ENCODE peak calls at places on chromosomes 2 and 18, in nine cellular contexts. I is NCI-H1105; G is nephron progenitor cell; N is activated CD4-positive, alpha-beta T cell treated with anti-CD3 and anti-CD28 coated beads for 4 hours; T is heart left ventricle; P is iPS-NIHi11; C is NCI-H2081 treated with DMSO at 0.1 percent for 48 hours; F is frontal cortex; S is stimulated activated CD4-positive, alpha-beta T cell treated with anti-CD3 and anti-CD28 coated beads, Interleukin-4, amount 100 ng/mL, for 48 hours. W is an unnamed sample.

GRCh38 chr18:62977512-62977911 is 262.2 kb downstream of the PHLPP1 start:
- DNase-seq in I (no peak), G (no peak), N (no peak), T (no peak), P (no peak), C (no peak), F (no peak), S (no peak), W (no peak)

GRCh38 chr2:214130115-214130514 is 280.7 kb upstream of the VWC2L start:
- DNase-seq in I (no peak), G (no peak), N (no peak), T (no peak), P (no peak), C (no peak), F (no peak), S (no peak), W (no peak)

GRCh38 chr2:10761591-10761990 is 40.2 kb downstream of the ATP6V1C2 start:
- DNase-seq in I (no peak), G (no peak), N (no peak), T (no peak), P (no peak), C (no peak), F (no peak), S (no peak), W (no peak)

GRCh38 chr2:14517731-14518130 is 114.8 kb upstream of the LRATD1 start:
- DNase-seq in I (no peak), G (no peak), N (no peak), T (no peak), P (no peak), C (no peak), F (no peak), S (no peak), W (no peak)

GRCh38 chr18:68703326-68703725 is 11.6 kb downstream of the TMX3 start:
- DNase-seq in I (no peak), G (no peak), N (no peak), T (no peak), P (no peak), C (no peak), F (no peak), S (no peak), W (no peak)

GRCh38 chr18:54672846-54673475 is 81.9 kb downstream of the DYNAP start:
- DNase-seq in I (no peak), G (peak), N (no peak), T (no peak), P (no peak), C (no peak), F (no peak), S (no peak), W (no peak)

GRCh38 chr2:233758849-233759248 is 1.2 kb upstream of the UGT1A1 start:
- DNase-seq in I (no peak), G (no peak), N (no peak), T (no peak), P (no peak), C (no peak), F (no peak), S (no peak), W (no peak)

GRCh38 chr18:8176554-8176953 is 432.7 kb upstream of the RAB12 start:
- DNase-seq in I (no peak), G (peak), N (no peak), T (no peak), P (no peak), C (no peak), F (no peak), S (no peak), W (no peak)

GRCh38 chr18:11377766-11378540 is 228.6 kb upstream of the PIEZO2 start:
- DNase-seq in I (no peak), G (no peak), N (no peak), T (no peak), P (no peak), C (no peak), F (no peak), S (no peak), W (no peak)

GRCh38 chr18:46298511-46298910 is 194.3 kb downstream of the HAUS1 start:
- DNase-seq in I (no peak), G (no peak), N (no peak), T (no peak), P (no peak), C (no peak), F (no peak), S (no peak), W (no peak)

GRCh38 chr2:106010818-106011355 is 183.2 kb downstream of the UXS1 start:
- DNase-seq in I (no peak), G (no peak), N (no peak), T (no peak), P (no peak), C (no peak), F (no peak), S (no peak), W (no peak)

GRCh38 chr2:119389615-119390306 is 23.0 kb downstream of the DBI start:
- DNase-seq in I (no peak), G (no peak), N (no peak), T (no peak), P (no peak), C (no peak), F (no peak), S (no peak), W (no peak)

GRCh38 chr18:25463726-25464125 is 111.8 kb upstream of the ZNF521 start:
- DNase-seq in I (no peak), G (no peak), N (no peak), T (no peak), P (no peak), C (no peak), F (no peak), S (no peak), W (no peak)

GRCh38 chr2:101474752-101475384 is at the start of gene RFX8:
- DNase-seq in I (no peak), G (no peak), N (peak), T (no peak), P (no peak), C (no peak), F (peak), S (peak), W (no peak)

GRCh38 chr18:75538727-75539126 is 111.2 kb upstream of the SMIM21 start:
- DNase-seq in I (no peak), G (no peak), N (no peak), T (no peak), P (no peak), C (no peak), F (no peak), S (no peak), W (no peak)

GRCh38 chr2:33411765-33412164 is 64.7 kb upstream of the RASGRP3 start:
- DNase-seq in I (no peak), G (no peak), N (no peak), T (no peak), P (no peak), C (no peak), F (no peak), S (no peak), W (no peak)

GRCh38 chr2:187429989-187430388 is 18.1 kb downstream of the CALCRL start:
- DNase-seq in I (no peak), G (no peak), N (no peak), T (no peak), P (no peak), C (no peak), F (peak), S (no peak), W (no peak)

GRCh38 chr2:216713691-216714411 is 18.5 kb upstream of the IGFBP5 start:
- DNase-seq in I (no peak), G (no peak), N (no peak), T (peak), P (no peak), C (no peak), F (peak), S (no peak), W (no peak)

GRCh38 chr2:241014764-241015163 is 16.3 kb downstream of the SNED1 start:
- DNase-seq in I (no peak), G (no peak), N (no peak), T (peak), P (no peak), C (no peak), F (no peak), S (no peak), W (no peak)

GRCh38 chr2:113216891-113217454 is 43.2 kb downstream of the PSD4 start:
- DNase-seq in I (no peak), G (no peak), N (no peak), T (no peak), P (no peak), C (no peak), F (no peak), S (no peak), W (no peak)

GRCh38 chr2:142670362-142670761 is 207.1 kb upstream of the KYNU start:
- DNase-seq in I (no peak), G (no peak), N (no peak), T (no peak), P (no peak), C (no peak), F (no peak), S (no peak), W (no peak)

GRCh38 chr2:219198974-219199373 is 7.6 kb upstream of the ZFAND2B start:
- DNase-seq in I (no peak), G (no peak), N (no peak), T (no peak), P (no peak), C (no peak), F (no peak), S (no peak), W (no peak)

GRCh38 chr2:126975671-126976655 is 77.3 kb downstream of the TEX51 start:
- DNase-seq in I (no peak), G (no peak), N (no peak), T (no peak), P (peak), C (no peak), F (no peak), S (no peak), W (no peak)

GRCh38 chr2:158011055-158011771 is 90.5 kb upstream of the UPP2 start:
- DNase-seq in I (no peak), G (no peak), N (no peak), T (no peak), P (peak), C (no peak), F (no peak), S (no peak), W (peak)

GRCh38 chr2:106970471-106971261 is 84.7 kb upstream of the ST6GAL2 start:
- DNase-seq in I (no peak), G (no peak), N (no peak), T (no peak), P (no peak), C (no peak), F (no peak), S (no peak), W (no peak)

GRCh38 chr18:4232656-4233055 is 222.5 kb downstream of the DLGAP1 start:
- DNase-seq in I (no peak), G (no peak), N (no peak), T (no peak), P (no peak), C (no peak), F (no peak), S (no peak), W (no peak)

GRCh38 chr2:8533923-8534322 is 147.9 kb upstream of the ID2 start:
- DNase-seq in I (no peak), G (no peak), N (no peak), T (no peak), P (no peak), C (no peak), F (no peak), S (no peak), W (no peak)

GRCh38 chr2:66526171-66526570 is 91.2 kb downstream of the MEIS1 start:
- DNase-seq in I (no peak), G (no peak), N (no peak), T (peak), P (no peak), C (no peak), F (no peak), S (no peak), W (no peak)

GRCh38 chr18:76502551-76502950 is 7.5 kb upstream of the ZNF516 start:
- DNase-seq in I (no peak), G (no peak), N (no peak), T (no peak), P (no peak), C (no peak), F (no peak), S (no peak), W (no peak)

GRCh38 chr18:12691021-12691420 is 11.5 kb downstream of the CEP76 start:
- DNase-seq in I (no peak), G (no peak), N (no peak), T (no peak), P (no peak), C (no peak), F (no peak), S (no peak), W (no peak)

W was measured in iPS DF 19.7.